ENCODE peak calls at places on chromosomes 11 and 22, in four cellular contexts. V, S, G and B are unnamed samples.

GRCh38 chr11:3155216-3155615 is 9.9 kb downstream of the OSBPL5 start:
- DNase-seq in V (no peak), S (no peak), G (no peak), B (no peak)

GRCh38 chr22:45783690-45784089 is 112.1 kb downstream of the ATXN10 start:
- DNase-seq in V (no peak), S (peak), G (no peak), B (no peak)

GRCh38 chr11:66593303-66593635 is 284 bp downstream of the CCS start:
- DNase-seq in V (no peak), S (no peak), G (no peak), B (no peak)

GRCh38 chr11:110952150-110952549 is 239.9 kb upstream of the ARHGAP20 start:
- DNase-seq in V (no peak), S (no peak), G (no peak), B (no peak)

GRCh38 chr11:6655790-6656580 is at the start of gene DCHS1:
- DNase-seq in V (no peak), S (no peak), G (peak), B (no peak)

GRCh38 chr11:46672381-46672839 is 28.0 kb downstream of the ARHGAP1 start:
- DNase-seq in V (no peak), S (no peak), G (no peak), B (peak)

GRCh38 chr22:49590381-49590780 is 237.3 kb downstream of the BRD1 start:
- DNase-seq in V (peak), S (no peak), G (no peak), B (no peak)

GRCh38 chr11:4683020-4683419 is 14.6 kb downstream of the OR51E2 start:
- DNase-seq in V (no peak), S (no peak), G (no peak), B (no peak)

GRCh38 chr11:16778876-16779275 is 40.4 kb downstream of the C11orf58 start:
- DNase-seq in V (no peak), S (peak), G (no peak), B (no peak)